ENCODE peak calls at places on chromosome 22, in four cellular contexts. N is activated CD4-positive, alpha-beta T cell treated with anti-CD3 and anti-CD28 coated beads for 48 hours; R is progenitor cell of endocrine pancreas; G is M059J. F is an unnamed sample.

GRCh38 chr22:18028817-18029527 is 4.6 kb upstream of the MICAL3 start:
- DNase-seq in N (no peak), R (no peak), G (no peak), F (no peak)

GRCh38 chr22:24516301-24516737 is 21.2 kb downstream of the UPB1 start:
- DNase-seq in N (no peak), R (no peak), G (peak), F (no peak)

GRCh38 chr22:50620861-50621490 is 7.0 kb downstream of the ARSA start:
- DNase-seq in N (peak), R (no peak), G (no peak), F (no peak)

GRCh38 chr22:23576681-23577080 is 3.4 kb downstream of the IGLL1 start:
- DNase-seq in N (no peak), R (no peak), G (no peak), F (no peak)

GRCh38 chr22:25582946-25583345 is 18.5 kb downstream of the GRK3 start:
- DNase-seq in N (no peak), R (no peak), G (peak), F (no peak)

GRCh38 chr22:29216873-29217666 is 11.4 kb downstream of the EMID1 start:
- DNase-seq in N (no peak), R (no peak), G (peak), F (no peak)

GRCh38 chr22:47073101-47073500 is 310.7 kb downstream of the TBC1D22A start:
- DNase-seq in N (no peak), R (no peak), G (no peak), F (no peak)

GRCh38 chr22:31579835-31580242 is 82.2 kb downstream of the PISD start:
- DNase-seq in N (no peak), R (no peak), G (no peak), F (no peak)

GRCh38 chr22:19868773-19869471 is 14.2 kb upstream of the GNB1L start:
- DNase-seq in N (peak), R (no peak), G (no peak), F (no peak)

GRCh38 chr22:32794449-32795213 is 6.9 kb upstream of the TIMP3 start:
- DNase-seq in N (no peak), R (no peak), G (no peak), F (no peak)

GRCh38 chr22:35386670-35387288 is 5.9 kb downstream of the HMOX1 start:
- DNase-seq in N (no peak), R (no peak), G (no peak), F (no peak)

GRCh38 chr22:27880778-27881394 is 38.2 kb downstream of the PITPNB start:
- DNase-seq in N (peak), R (no peak), G (peak), F (no peak)

F was measured in D721Med.